ENCODE peak calls at places on chromosomes 5 and 9, in ten cellular contexts. One of them, this sample, is unnamed.

GRCh38 chr5:79284852-79285251 is 48.9 kb downstream of the JMY start:
- DNase-seq in ureter: no peak
- DNase-seq in H9: no peak
- DNase-seq in activated T-cell treated with anti-CD3 and anti-CD28 coated beads, Interleukin-2, amount 50 U/mL, for 24 hours: no peak
- DNase-seq in D341Med: no peak
- DNase-seq in cardiac fibroblast: no peak
- DNase-seq in amniotic stem cell: no peak
- DNase-seq in aorta: no peak
- DNase-seq in retina: no peak
- DNase-seq in HT-29: no peak
- DNase-seq in this sample: no peak

GRCh38 chr5:92364986-92365550 is 982.0 kb upstream of the ARRDC3 start:
- DNase-seq in ureter: no peak
- DNase-seq in H9: no peak
- DNase-seq in activated T-cell treated with anti-CD3 and anti-CD28 coated beads, Interleukin-2, amount 50 U/mL, for 24 hours: no peak
- DNase-seq in D341Med: no peak
- DNase-seq in cardiac fibroblast: peak
- DNase-seq in amniotic stem cell: no peak
- DNase-seq in aorta: peak
- DNase-seq in retina: no peak
- DNase-seq in HT-29: no peak
- DNase-seq in this sample: no peak

GRCh38 chr5:98309785-98310566 is 463.5 kb upstream of the RGMB start:
- DNase-seq in ureter: no peak
- DNase-seq in H9: peak
- DNase-seq in activated T-cell treated with anti-CD3 and anti-CD28 coated beads, Interleukin-2, amount 50 U/mL, for 24 hours: no peak
- DNase-seq in D341Med: no peak
- DNase-seq in cardiac fibroblast: peak
- DNase-seq in amniotic stem cell: peak
- DNase-seq in aorta: peak
- DNase-seq in retina: no peak
- DNase-seq in HT-29: no peak
- DNase-seq in this sample: peak

GRCh38 chr5:93299596-93300308 is 281.3 kb downstream of the NR2F1-AS1 start:
- DNase-seq in ureter: no peak
- DNase-seq in H9: peak
- DNase-seq in activated T-cell treated with anti-CD3 and anti-CD28 coated beads, Interleukin-2, amount 50 U/mL, for 24 hours: no peak
- DNase-seq in D341Med: peak
- DNase-seq in cardiac fibroblast: no peak
- DNase-seq in amniotic stem cell: no peak
- DNase-seq in aorta: no peak
- DNase-seq in retina: peak
- DNase-seq in HT-29: no peak
- DNase-seq in this sample: no peak

GRCh38 chr9:107485451-107486043 is 4.0 kb downstream of the KLF4 start:
- DNase-seq in ureter: no peak
- DNase-seq in H9: no peak
- DNase-seq in activated T-cell treated with anti-CD3 and anti-CD28 coated beads, Interleukin-2, amount 50 U/mL, for 24 hours: no peak
- DNase-seq in D341Med: no peak
- DNase-seq in cardiac fibroblast: no peak
- DNase-seq in amniotic stem cell: no peak
- DNase-seq in aorta: no peak
- DNase-seq in retina: no peak
- DNase-seq in HT-29: no peak
- DNase-seq in this sample: no peak

GRCh38 chr5:135599421-135600140 is 20.8 kb upstream of the CXCL14 start:
- DNase-seq in ureter: no peak
- DNase-seq in H9: no peak
- DNase-seq in activated T-cell treated with anti-CD3 and anti-CD28 coated beads, Interleukin-2, amount 50 U/mL, for 24 hours: no peak
- DNase-seq in D341Med: no peak
- DNase-seq in cardiac fibroblast: no peak
- DNase-seq in amniotic stem cell: no peak
- DNase-seq in aorta: no peak
- DNase-seq in retina: no peak
- DNase-seq in HT-29: no peak
- DNase-seq in this sample: no peak

GRCh38 chr5:169763437-169764301 is 126.6 kb downstream of the DOCK2 start:
- DNase-seq in ureter: no peak
- DNase-seq in H9: no peak
- DNase-seq in activated T-cell treated with anti-CD3 and anti-CD28 coated beads, Interleukin-2, amount 50 U/mL, for 24 hours: no peak
- DNase-seq in D341Med: no peak
- DNase-seq in cardiac fibroblast: no peak
- DNase-seq in amniotic stem cell: no peak
- DNase-seq in aorta: no peak
- DNase-seq in retina: peak
- DNase-seq in HT-29: no peak
- DNase-seq in this sample: no peak

GRCh38 chr9:136049451-136050265 is 45.4 kb downstream of the NACC2 start:
- DNase-seq in ureter: peak
- DNase-seq in H9: no peak
- DNase-seq in activated T-cell treated with anti-CD3 and anti-CD28 coated beads, Interleukin-2, amount 50 U/mL, for 24 hours: no peak
- DNase-seq in D341Med: peak
- DNase-seq in cardiac fibroblast: no peak
- DNase-seq in amniotic stem cell: no peak
- DNase-seq in aorta: peak
- DNase-seq in retina: no peak
- DNase-seq in HT-29: no peak
- DNase-seq in this sample: no peak

GRCh38 chr5:43483210-43484048 is at the start of gene TMEM267:
- DNase-seq in ureter: peak
- DNase-seq in H9: peak
- DNase-seq in activated T-cell treated with anti-CD3 and anti-CD28 coated beads, Interleukin-2, amount 50 U/mL, for 24 hours: peak
- DNase-seq in D341Med: peak
- DNase-seq in cardiac fibroblast: peak
- DNase-seq in amniotic stem cell: peak
- DNase-seq in aorta: peak
- DNase-seq in retina: peak
- DNase-seq in HT-29: peak
- DNase-seq in this sample: peak

GRCh38 chr5:79984363-79984762 is 6.7 kb downstream of the MTX3 start:
- DNase-seq in ureter: no peak
- DNase-seq in H9: no peak
- DNase-seq in activated T-cell treated with anti-CD3 and anti-CD28 coated beads, Interleukin-2, amount 50 U/mL, for 24 hours: no peak
- DNase-seq in D341Med: no peak
- DNase-seq in cardiac fibroblast: no peak
- DNase-seq in amniotic stem cell: no peak
- DNase-seq in aorta: no peak
- DNase-seq in retina: no peak
- DNase-seq in HT-29: no peak
- DNase-seq in this sample: no peak

GRCh38 chr9:134433909-134434895 is 107.9 kb downstream of the RXRA start:
- DNase-seq in ureter: no peak
- DNase-seq in H9: no peak
- DNase-seq in activated T-cell treated with anti-CD3 and anti-CD28 coated beads, Interleukin-2, amount 50 U/mL, for 24 hours: no peak
- DNase-seq in D341Med: no peak
- DNase-seq in cardiac fibroblast: no peak
- DNase-seq in amniotic stem cell: no peak
- DNase-seq in aorta: no peak
- DNase-seq in retina: no peak
- DNase-seq in HT-29: no peak
- DNase-seq in this sample: no peak

GRCh38 chr9:98046161-98046543 is 10.4 kb upstream of the NANS start:
- DNase-seq in ureter: no peak
- DNase-seq in H9: no peak
- DNase-seq in activated T-cell treated with anti-CD3 and anti-CD28 coated beads, Interleukin-2, amount 50 U/mL, for 24 hours: no peak
- DNase-seq in D341Med: no peak
- DNase-seq in cardiac fibroblast: no peak
- DNase-seq in amniotic stem cell: no peak
- DNase-seq in aorta: no peak
- DNase-seq in retina: no peak
- DNase-seq in HT-29: no peak
- DNase-seq in this sample: no peak

GRCh38 chr9:10265102-10265708 is 347.6 kb downstream of the PTPRD start:
- DNase-seq in ureter: no peak
- DNase-seq in H9: no peak
- DNase-seq in activated T-cell treated with anti-CD3 and anti-CD28 coated beads, Interleukin-2, amount 50 U/mL, for 24 hours: no peak
- DNase-seq in D341Med: no peak
- DNase-seq in cardiac fibroblast: peak
- DNase-seq in amniotic stem cell: no peak
- DNase-seq in aorta: no peak
- DNase-seq in retina: no peak
- DNase-seq in HT-29: no peak
- DNase-seq in this sample: no peak

GRCh38 chr9:121398374-121398773 is 28.3 kb upstream of the STOM start:
- DNase-seq in ureter: no peak
- DNase-seq in H9: no peak
- DNase-seq in activated T-cell treated with anti-CD3 and anti-CD28 coated beads, Interleukin-2, amount 50 U/mL, for 24 hours: no peak
- DNase-seq in D341Med: no peak
- DNase-seq in cardiac fibroblast: peak
- DNase-seq in amniotic stem cell: peak
- DNase-seq in aorta: no peak
- DNase-seq in retina: no peak
- DNase-seq in HT-29: no peak
- DNase-seq in this sample: no peak

GRCh38 chr9:123361086-123361730 is 5.2 kb downstream of the CRB2 start:
- DNase-seq in ureter: no peak
- DNase-seq in H9: no peak
- DNase-seq in activated T-cell treated with anti-CD3 and anti-CD28 coated beads, Interleukin-2, amount 50 U/mL, for 24 hours: no peak
- DNase-seq in D341Med: peak
- DNase-seq in cardiac fibroblast: no peak
- DNase-seq in amniotic stem cell: no peak
- DNase-seq in aorta: no peak
- DNase-seq in retina: no peak
- DNase-seq in HT-29: no peak
- DNase-seq in this sample: no peak

GRCh38 chr9:5186416-5187169 is 1.2 kb upstream of the INSL6 start:
- DNase-seq in ureter: peak
- DNase-seq in H9: peak
- DNase-seq in activated T-cell treated with anti-CD3 and anti-CD28 coated beads, Interleukin-2, amount 50 U/mL, for 24 hours: peak
- DNase-seq in D341Med: peak
- DNase-seq in cardiac fibroblast: peak
- DNase-seq in amniotic stem cell: peak
- DNase-seq in aorta: no peak
- DNase-seq in retina: peak
- DNase-seq in HT-29: peak
- DNase-seq in this sample: peak

GRCh38 chr9:125969868-125970267 is 222.7 kb downstream of the PBX3 start:
- DNase-seq in ureter: no peak
- DNase-seq in H9: no peak
- DNase-seq in activated T-cell treated with anti-CD3 and anti-CD28 coated beads, Interleukin-2, amount 50 U/mL, for 24 hours: no peak
- DNase-seq in D341Med: no peak
- DNase-seq in cardiac fibroblast: no peak
- DNase-seq in amniotic stem cell: no peak
- DNase-seq in aorta: no peak
- DNase-seq in retina: no peak
- DNase-seq in HT-29: no peak
- DNase-seq in this sample: no peak

GRCh38 chr5:132668706-132669454 is 4.9 kb upstream of the IL4 start:
- DNase-seq in ureter: no peak
- DNase-seq in H9: no peak
- DNase-seq in activated T-cell treated with anti-CD3 and anti-CD28 coated beads, Interleukin-2, amount 50 U/mL, for 24 hours: no peak
- DNase-seq in D341Med: no peak
- DNase-seq in cardiac fibroblast: no peak
- DNase-seq in amniotic stem cell: no peak
- DNase-seq in aorta: no peak
- DNase-seq in retina: no peak
- DNase-seq in HT-29: no peak
- DNase-seq in this sample: no peak

GRCh38 chr5:126359884-126360283 is 63.3 kb upstream of the GRAMD2B start:
- DNase-seq in ureter: no peak
- DNase-seq in H9: no peak
- DNase-seq in activated T-cell treated with anti-CD3 and anti-CD28 coated beads, Interleukin-2, amount 50 U/mL, for 24 hours: no peak
- DNase-seq in D341Med: no peak
- DNase-seq in cardiac fibroblast: peak
- DNase-seq in amniotic stem cell: no peak
- DNase-seq in aorta: no peak
- DNase-seq in retina: no peak
- DNase-seq in HT-29: no peak
- DNase-seq in this sample: no peak

GRCh38 chr5:171707441-171707790 is 78.2 kb upstream of the SMIM23 start:
- DNase-seq in ureter: peak
- DNase-seq in H9: peak
- DNase-seq in activated T-cell treated with anti-CD3 and anti-CD28 coated beads, Interleukin-2, amount 50 U/mL, for 24 hours: no peak
- DNase-seq in D341Med: no peak
- DNase-seq in cardiac fibroblast: no peak
- DNase-seq in amniotic stem cell: no peak
- DNase-seq in aorta: no peak
- DNase-seq in retina: no peak
- DNase-seq in HT-29: no peak
- DNase-seq in this sample: no peak

This sample was measured in stimulated activated CD8-positive, alpha-beta memory T cell treated with anti-CD3 and anti-CD28 coated beads, Interleukin-4, amount 100 ng/mL, for 48 hours.